ENCODE peak calls at places on chromosomes 3 and 15, in four cellular contexts. K is GM23338, J is colonic mucosa, B is GM10248. F is an unnamed sample.

GRCh38 chr3:49566312-49566711 is 12.0 kb downstream of the BSN start:
- DNase-seq in B (no peak), K (peak), J (no peak), F (no peak)

GRCh38 chr15:41462396-41462795 is 31.3 kb upstream of the ITPKA start:
- DNase-seq in K (no peak), B (no peak), J (no peak), F (no peak)

GRCh38 chr15:100918034-100918689 is 995 bp upstream of the LRRK1 start:
- DNase-seq in K (peak), B (peak), J (peak), F (no peak)

GRCh38 chr3:48552111-48552911 is 4.3 kb downstream of the PFKFB4 start:
- DNase-seq in K (no peak), J (no peak), B (no peak), F (peak)

GRCh38 chr15:80120636-80121035 is 32.2 kb upstream of the FAH start:
- DNase-seq in B (no peak), J (no peak), K (no peak), F (no peak)

GRCh38 chr3:150184426-150185071 is 213.9 kb upstream of the PFN2 start:
- DNase-seq in B (no peak), K (no peak), J (no peak), F (no peak)

GRCh38 chr3:183438749-183439148 is 10.3 kb upstream of the MCF2L2 start:
- DNase-seq in B (no peak), K (no peak), J (peak), F (no peak)

GRCh38 chr3:34544136-34544535 is 745.7 kb downstream of the PDCD6IP start:
- DNase-seq in B (no peak), K (no peak), J (no peak), F (no peak)

GRCh38 chr15:30958219-30958618 is 33.2 kb downstream of the MTMR10 start:
- DNase-seq in B (no peak), K (no peak), J (no peak), F (no peak)

GRCh38 chr3:65338571-65338970 is 650.8 kb upstream of the ADAMTS9 start:
- DNase-seq in J (no peak), B (no peak), K (no peak), F (no peak)

GRCh38 chr3:29249829-29250228 is 31.0 kb upstream of the RBMS3 start:
- DNase-seq in K (no peak), B (no peak), J (no peak), F (no peak)

GRCh38 chr3:1404270-1404669 is 311.4 kb downstream of the CNTN6 start:
- DNase-seq in B (no peak), J (no peak), K (peak), F (no peak)

GRCh38 chr15:40087991-40088928 is 20.4 kb downstream of the BMF start:
- DNase-seq in B (no peak), K (no peak), J (no peak), F (no peak)

F was measured in SHP77 treated with DMSO at 0.1 percent for 48 hours.